ENCODE peak calls at places on chromosomes 6 and 20, in ten cellular contexts. N, T, Z, O, Y, L, K, X, C and D are unnamed samples.
A peak's percentile ranks its signal among the peaks of the same experiment; 100 is the strongest.

GRCh38 chr6:112595201-112595600 is 248.1 kb downstream of the RFPL4B start:
- DNase-seq in N (no peak), T (no peak), Z (no peak), O (no peak), Y (no peak), L (no peak), K (no peak), X (no peak), C (no peak), D (no peak)

GRCh38 chr6:161406633-161407032 is 132.8 kb upstream of the AGPAT4 start:
- DNase-seq in N (no peak), T (no peak), Z (no peak), O (no peak), Y (no peak), L (no peak), K (peak; percentile 68), X (peak; percentile 54), C (peak; percentile 75), D (no peak)

GRCh38 chr6:145319605-145320004 is 415.7 kb downstream of the EPM2A start:
- DNase-seq in N (no peak), T (no peak), Z (no peak), O (no peak), Y (no peak), L (no peak), K (no peak), X (no peak), C (no peak), D (no peak)

GRCh38 chr6:170286246-170286933 is 4.5 kb downstream of the DLL1 start:
- DNase-seq in N (no peak), T (no peak), Z (no peak), O (no peak), Y (no peak), L (no peak), K (no peak), X (peak; percentile 32), C (no peak), D (no peak)

GRCh38 chr6:158061709-158062461 is 80.2 kb downstream of the SYNJ2 start:
- DNase-seq in N (no peak), T (no peak), Z (no peak), O (no peak), Y (no peak), L (no peak), K (no peak), X (no peak), C (no peak), D (no peak)

GRCh38 chr6:108897371-108897770 is 49.1 kb downstream of the ARMC2 start:
- DNase-seq in N (no peak), T (no peak), Z (no peak), O (no peak), Y (no peak), L (no peak), K (peak; percentile 15), X (peak; percentile 41), C (peak; percentile 3), D (no peak)

GRCh38 chr20:21981607-21982344 is 276.3 kb downstream of the PAX1 start:
- DNase-seq in N (no peak), T (no peak), Z (no peak), O (no peak), Y (no peak), L (no peak), K (peak; percentile 78), X (no peak), C (peak; percentile 48), D (no peak)

GRCh38 chr20:32440069-32440757 is 82.1 kb downstream of the ASXL1 start:
- DNase-seq in N (no peak), T (no peak), Z (no peak), O (no peak), Y (no peak), L (no peak), K (no peak), X (peak; percentile 2), C (no peak), D (no peak)

GRCh38 chr6:56814308-56814707 is 140.6 kb upstream of the BEND6 start:
- DNase-seq in N (no peak), T (no peak), Z (no peak), O (no peak), Y (no peak), L (no peak), K (no peak), X (no peak), C (no peak), D (no peak)

GRCh38 chr20:46751856-46752255 is 42.4 kb downstream of the SLC2A10 start:
- DNase-seq in N (no peak), T (no peak), Z (no peak), O (no peak), Y (no peak), L (no peak), K (peak; percentile 95), X (no peak), C (no peak), D (no peak)